ENCODE peak calls at places on chromosomes 4 and X, in five cellular contexts. G, R, K, X and V are unnamed samples.

GRCh38 chrX:109511113-109511512 is 25.5 kb upstream of the NXT2 start:
- DNase-seq in G (no peak), K (no peak), X (no peak), R (no peak), V (no peak)

GRCh38 chrX:150587585-150588503 is 19.4 kb downstream of the MTM1 start:
- DNase-seq in X (no peak), G (no peak), K (no peak), R (no peak), V (no peak)

GRCh38 chr4:17450431-17450830 is 61.5 kb downstream of the QDPR start:
- DNase-seq in K (no peak), R (no peak), X (no peak), G (no peak), V (no peak)

GRCh38 chr4:10204401-10205058 is 87.9 kb upstream of the WDR1 start:
- DNase-seq in G (no peak), R (no peak), K (no peak), X (no peak), V (no peak)

GRCh38 chr4:85113706-85114105 is 147.2 kb upstream of the WDFY3 start:
- DNase-seq in G (no peak), R (no peak), K (no peak), X (no peak), V (no peak)

GRCh38 chr4:11268149-11268548 is 160.5 kb downstream of the HS3ST1 start:
- DNase-seq in K (no peak), X (no peak), R (no peak), G (no peak), V (no peak)

GRCh38 chrX:40542208-40542607 is 38.6 kb upstream of the ATP6AP2 start:
- DNase-seq in G (no peak), X (no peak), K (no peak), R (no peak), V (no peak)

GRCh38 chrX:110317079-110317819 is 636 bp downstream of the AMMECR1 start:
- DNase-seq in R (peak), K (no peak), X (no peak), G (peak), V (peak)

GRCh38 chr4:113618205-113618604 is 143.3 kb downstream of the CAMK2D start:
- DNase-seq in K (no peak), X (no peak), G (no peak), R (no peak), V (no peak)

GRCh38 chr4:44326716-44327115 is 121.9 kb downstream of the KCTD8 start:
- DNase-seq in R (no peak), G (no peak), K (no peak), X (no peak), V (no peak)

GRCh38 chrX:135295238-135295943 is 13.9 kb upstream of the ETDC start:
- DNase-seq in R (peak), G (peak), K (peak), X (peak), V (no peak)

GRCh38 chrX:1453951-1454785 is 1.5 kb upstream of the ASMTL start:
- DNase-seq in X (peak), G (peak), K (peak), R (peak), V (peak)

GRCh38 chr4:8228319-8229250 is 29.5 kb downstream of the SH3TC1 start:
- DNase-seq in G (peak), R (peak), X (no peak), K (peak), V (no peak)

GRCh38 chr4:173509031-173510001 is 20.7 kb downstream of the HAND2 start:
- DNase-seq in G (no peak), K (no peak), X (no peak), R (no peak), V (no peak)

GRCh38 chr4:168877779-168878491 is 132.1 kb downstream of the CBR4 start:
- DNase-seq in G (peak), K (no peak), R (peak), X (peak), V (no peak)

GRCh38 chr4:172709376-172709775 is 459.2 kb upstream of the GALNT7 start:
- DNase-seq in R (no peak), K (no peak), G (no peak), X (peak), V (no peak)

GRCh38 chr4:3478446-3479357 is 15.6 kb downstream of the DOK7 start:
- DNase-seq in R (no peak), X (no peak), G (no peak), K (no peak), V (no peak)

GRCh38 chr4:6239486-6239885 is 30.2 kb upstream of the WFS1 start:
- DNase-seq in G (no peak), X (no peak), K (no peak), R (no peak), V (no peak)

GRCh38 chr4:150308824-150309472 is 230.7 kb downstream of the DCLK2 start:
- DNase-seq in K (no peak), R (no peak), X (no peak), G (no peak), V (no peak)

GRCh38 chrX:17376381-17377046 is 1.5 kb downstream of the NHS start:
- DNase-seq in K (no peak), G (no peak), X (no peak), R (peak), V (no peak)

GRCh38 chrX:80576815-80577533 is 156.7 kb downstream of the TENT5D start:
- DNase-seq in K (no peak), R (no peak), X (no peak), G (no peak), V (no peak)

GRCh38 chrX:152220612-152221011 is 82.2 kb upstream of the MAGEA10 start:
- DNase-seq in R (no peak), G (no peak), X (no peak), K (no peak), V (no peak)

GRCh38 chr4:83170952-83171399 is 56.4 kb upstream of the PLAC8 start:
- DNase-seq in R (no peak), G (no peak), X (peak), K (no peak), V (peak)

GRCh38 chrX:71253253-71254091 is 468 bp downstream of the ZMYM3 start:
- DNase-seq in K (no peak), R (peak), G (no peak), X (peak), V (peak)

GRCh38 chrX:40154853-40155616 is 57.3 kb upstream of the BCOR start:
- DNase-seq in X (peak), K (no peak), G (peak), R (peak), V (peak)

GRCh38 chr4:7335363-7336066 is 99.2 kb downstream of the PSAPL1 start:
- DNase-seq in X (peak), R (peak), G (peak), K (no peak), V (peak)